ENCODE peak calls at places on chromosomes 3 and 15, in five cellular contexts. F, P, T, Z and Q are unnamed samples.

GRCh38 chr15:85542895-85543331 is 162.5 kb downstream of the AKAP13 start:
- DNase-seq in F (no peak), P (no peak), T (no peak), Z (no peak), Q (no peak)

GRCh38 chr3:30667250-30667585 is 60.8 kb downstream of the TGFBR2 start:
- DNase-seq in F (no peak), P (peak; percentile 89), T (no peak), Z (no peak), Q (no peak)

GRCh38 chr15:64636541-64636940 is 138.8 kb downstream of the RBPMS2 start:
- DNase-seq in F (no peak), P (no peak), T (no peak), Z (no peak), Q (no peak)

GRCh38 chr3:186722457-186722856 is 5.3 kb downstream of the KNG1 start:
- DNase-seq in F (peak; percentile 18), P (peak; percentile 63), T (peak; percentile 2), Z (no peak), Q (peak; percentile 18)

GRCh38 chr15:94397377-94397776 is 166.0 kb downstream of the MCTP2 start:
- DNase-seq in F (no peak), P (no peak), T (no peak), Z (no peak), Q (no peak)

GRCh38 chr3:79369306-79369705 is 398.5 kb downstream of the ROBO1 start:
- DNase-seq in F (no peak), P (peak; percentile 24), T (no peak), Z (no peak), Q (no peak)

GRCh38 chr3:5841609-5842008 is 654.1 kb downstream of the EDEM1 start:
- DNase-seq in F (no peak), P (no peak), T (no peak), Z (no peak), Q (no peak)

GRCh38 chr3:141275511-141275910 is 43.9 kb downstream of the PXYLP1 start:
- DNase-seq in F (no peak), P (no peak), T (no peak), Z (no peak), Q (no peak)

GRCh38 chr15:36550650-36551049 is 28.8 kb upstream of the CDIN1 start:
- DNase-seq in F (no peak), P (peak; percentile 17), T (no peak), Z (no peak), Q (no peak)

GRCh38 chr3:120338517-120338916 is 10.6 kb downstream of the LRRC58 start:
- DNase-seq in F (no peak), P (no peak), T (no peak), Z (no peak), Q (no peak)

GRCh38 chr3:157087398-157088132 is 72.4 kb downstream of the CCNL1 start:
- DNase-seq in F (no peak), P (no peak), T (no peak), Z (no peak), Q (peak; percentile 23)

GRCh38 chr3:183392166-183393034 is 36.0 kb downstream of the MCF2L2 start:
- DNase-seq in F (no peak), P (peak; percentile 28), T (no peak), Z (no peak), Q (no peak)

GRCh38 chr3:160756907-160757623 is 1.0 kb downstream of the PPM1L start:
- DNase-seq in F (no peak), P (peak; percentile 62), T (no peak), Z (no peak), Q (no peak)

DNA sequence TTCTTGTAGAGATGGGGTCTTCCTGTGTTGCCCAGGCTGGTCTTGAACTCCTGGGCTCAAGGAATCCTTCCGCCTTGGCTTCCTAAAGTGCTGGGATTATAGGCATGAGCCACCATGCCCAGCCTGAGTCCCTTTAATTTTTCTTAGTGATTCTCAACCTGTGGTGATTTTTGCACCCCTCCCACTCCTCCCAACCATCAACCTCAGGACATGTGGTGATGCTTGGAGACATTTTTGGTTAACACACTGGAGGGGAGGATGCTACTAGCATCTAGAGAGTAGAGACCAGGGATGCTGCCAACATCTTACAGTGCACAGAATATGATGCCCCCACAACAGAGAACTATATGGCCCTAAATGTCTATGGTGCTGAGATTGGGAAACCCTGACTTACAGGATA is 83.0 kb upstream of the LMOD3 start:
- DNase-seq in F (no peak), P (no peak), T (no peak), Z (no peak), Q (no peak)
- TF ChIP-seq REST in F (no peak), P (no peak), T (no peak), Z (no peak), Q (no peak)

GRCh38 chr15:71106802-71107500 is 8.3 kb upstream of the THSD4 start:
- DNase-seq in F (no peak), P (no peak), T (no peak), Z (no peak), Q (no peak)

GRCh38 chr15:71105444-71105843 is 9.8 kb upstream of the THSD4 start:
- DNase-seq in F (no peak), P (no peak), T (no peak), Z (no peak), Q (no peak)

GRCh38 chr15:71098920-71099319 is 16.4 kb upstream of the THSD4 start:
- DNase-seq in F (no peak), P (no peak), T (no peak), Z (no peak), Q (no peak)

GRCh38 chr15:71104636-71105035 is 10.6 kb upstream of the THSD4 start:
- DNase-seq in F (no peak), P (no peak), T (no peak), Z (no peak), Q (no peak)

GRCh38 chr15:71103102-71103676 is 12.1 kb upstream of the THSD4 start:
- DNase-seq in F (peak; percentile 15), P (no peak), T (no peak), Z (no peak), Q (peak; percentile 50)
- TF ChIP-seq CTCF in F (peak; percentile 52), P (peak; percentile 66), T (no peak), Z (peak; percentile 9), Q (peak; percentile 65)

GRCh38 chr15:88718731-88719130 is 79.9 kb downstream of the ISG20 start:
- DNase-seq in F (no peak), P (no peak), T (no peak), Z (no peak), Q (no peak)
- TF ChIP-seq REST in F (no peak), P (no peak), T (no peak), Z (no peak), Q (no peak)

GRCh38 chr3:185084402-185084801 is 68.5 kb downstream of the C3orf70 start:
- DNase-seq in F (no peak), P (no peak), T (no peak), Z (no peak), Q (no peak)

GRCh38 chr3:185087419-185087818 is 65.4 kb downstream of the C3orf70 start:
- DNase-seq in F (no peak), P (no peak), T (no peak), Z (no peak), Q (no peak)

GRCh38 chr3:185082829-185083228 is 70.0 kb downstream of the C3orf70 start:
- DNase-seq in F (no peak), P (no peak), T (no peak), Z (no peak), Q (no peak)

GRCh38 chr3:185082149-185082548 is 70.7 kb downstream of the C3orf70 start:
- DNase-seq in F (no peak), P (no peak), T (no peak), Z (no peak), Q (no peak)

GRCh38 chr3:185084883-185085282 is 68.0 kb downstream of the C3orf70 start:
- DNase-seq in F (no peak), P (peak; percentile 35), T (no peak), Z (no peak), Q (no peak)
- TF ChIP-seq CTCF in F (no peak), P (peak; percentile 56), T (no peak), Z (no peak), Q (no peak)

GRCh38 chr3:194488007-194488742 is 1.4 kb upstream of the ATP13A3 start:
- DNase-seq in F (no peak), P (no peak), T (peak; percentile 85), Z (peak; percentile 26), Q (no peak)
- TF ChIP-seq REST in F (no peak), P (no peak), T (peak; percentile 57), Z (no peak), Q (no peak)